ENCODE peak calls at places on chromosomes 11 and 22, in seven cellular contexts. One of them, this sample, is unnamed.

GRCh38 chr11:133515075-133515474 is 17.2 kb downstream of the OPCML start:
- DNase-seq in WTC11: no peak
- DNase-seq in HepG2: no peak
- DNase-seq in HEK293T: no peak
- DNase-seq in HCT116: no peak
- DNase-seq in K562: no peak
- DNase-seq in GM12878: no peak
- DNase-seq in this sample: no peak

GRCh38 chr11:19713221-19714092 is 820 bp downstream of the NAV2 start:
- DNase-seq in GM12878: no peak
- DNase-seq in K562: no peak
- DNase-seq in HepG2: no peak
- DNase-seq in WTC11: peak
- DNase-seq in HEK293T: peak
- DNase-seq in HCT116: no peak
- DNase-seq in this sample: no peak

GRCh38 chr11:120696597-120696996 is 185.0 kb downstream of the GRIK4 start:
- DNase-seq in HepG2: no peak
- DNase-seq in GM12878: no peak
- DNase-seq in HEK293T: no peak
- DNase-seq in HCT116: no peak
- DNase-seq in WTC11: peak
- DNase-seq in K562: peak
- DNase-seq in this sample: no peak

GRCh38 chr11:86463955-86464354 is 89.3 kb downstream of the CCDC81 start:
- DNase-seq in HepG2: no peak
- DNase-seq in GM12878: no peak
- DNase-seq in WTC11: no peak
- DNase-seq in K562: no peak
- DNase-seq in HCT116: no peak
- DNase-seq in HEK293T: no peak
- DNase-seq in this sample: no peak

GRCh38 chr11:71252782-71253730 is 679 bp upstream of the SHANK2 start:
- DNase-seq in HEK293T: peak
- DNase-seq in HCT116: peak
- DNase-seq in GM12878: no peak
- DNase-seq in K562: no peak
- DNase-seq in HepG2: peak
- DNase-seq in WTC11: peak
- DNase-seq in this sample: no peak

GRCh38 chr11:60870276-60870675 is 2.9 kb downstream of the ZP1 start:
- DNase-seq in HCT116: no peak
- DNase-seq in K562: peak
- DNase-seq in GM12878: no peak
- DNase-seq in HEK293T: no peak
- DNase-seq in HepG2: no peak
- DNase-seq in WTC11: no peak
- DNase-seq in this sample: no peak

GRCh38 chr11:74953448-74953847 is 4.4 kb downstream of the SPCS2 start:
- DNase-seq in GM12878: no peak
- DNase-seq in HepG2: no peak
- DNase-seq in WTC11: no peak
- DNase-seq in HEK293T: no peak
- DNase-seq in HCT116: no peak
- DNase-seq in K562: no peak
- DNase-seq in this sample: no peak

GRCh38 chr22:17368727-17369552 is at the start of gene CECR2:
- DNase-seq in K562: peak
- DNase-seq in HCT116: peak
- DNase-seq in WTC11: peak
- DNase-seq in HepG2: no peak
- DNase-seq in GM12878: peak
- DNase-seq in HEK293T: peak
- DNase-seq in this sample: peak

GRCh38 chr11:1410366-1411291 is 20.9 kb downstream of the BRSK2 start:
- DNase-seq in WTC11: no peak
- DNase-seq in GM12878: no peak
- DNase-seq in HepG2: no peak
- DNase-seq in HCT116: no peak
- DNase-seq in K562: no peak
- DNase-seq in HEK293T: no peak
- DNase-seq in this sample: no peak

GRCh38 chr22:48944756-48945620 is 882.7 kb downstream of the BRD1 start:
- DNase-seq in WTC11: no peak
- DNase-seq in HEK293T: no peak
- DNase-seq in HCT116: no peak
- DNase-seq in HepG2: no peak
- DNase-seq in GM12878: no peak
- DNase-seq in K562: no peak
- DNase-seq in this sample: no peak

GRCh38 chr11:96237759-96238158 is 105.2 kb downstream of the MAML2 start:
- DNase-seq in HepG2: peak
- DNase-seq in HEK293T: no peak
- DNase-seq in GM12878: no peak
- DNase-seq in HCT116: no peak
- DNase-seq in K562: no peak
- DNase-seq in WTC11: no peak
- DNase-seq in this sample: no peak

GRCh38 chr11:59728913-59729312 is 15.3 kb upstream of the OR10V1 start:
- DNase-seq in WTC11: no peak
- DNase-seq in K562: no peak
- DNase-seq in GM12878: no peak
- DNase-seq in HCT116: no peak
- DNase-seq in HepG2: no peak
- DNase-seq in HEK293T: no peak
- DNase-seq in this sample: no peak

GRCh38 chr11:120956710-120957500 is 67.0 kb upstream of the TBCEL start:
- DNase-seq in HEK293T: no peak
- DNase-seq in HepG2: no peak
- DNase-seq in GM12878: no peak
- DNase-seq in K562: no peak
- DNase-seq in WTC11: peak
- DNase-seq in HCT116: no peak
- DNase-seq in this sample: no peak

GRCh38 chr11:76805206-76805913 is 22.2 kb downstream of the TSKU start:
- DNase-seq in GM12878: no peak
- DNase-seq in HepG2: no peak
- DNase-seq in WTC11: no peak
- DNase-seq in HCT116: no peak
- DNase-seq in K562: peak
- DNase-seq in HEK293T: no peak
- DNase-seq in this sample: no peak

GRCh38 chr11:2551131-2551530 is 106.3 kb downstream of the KCNQ1 start:
- DNase-seq in HCT116: no peak
- DNase-seq in GM12878: no peak
- DNase-seq in HepG2: no peak
- DNase-seq in HEK293T: no peak
- DNase-seq in K562: no peak
- DNase-seq in WTC11: no peak
- DNase-seq in this sample: no peak

GRCh38 chr11:123233280-123233977 is 38.4 kb upstream of the CLMP start:
- DNase-seq in HCT116: no peak
- DNase-seq in K562: no peak
- DNase-seq in HepG2: no peak
- DNase-seq in GM12878: peak
- DNase-seq in WTC11: no peak
- DNase-seq in HEK293T: no peak
- DNase-seq in this sample: no peak

GRCh38 chr11:33773399-33774355 is 643 bp downstream of the FBXO3 start:
- DNase-seq in K562: peak
- DNase-seq in HCT116: no peak
- DNase-seq in GM12878: no peak
- DNase-seq in WTC11: peak
- DNase-seq in HEK293T: peak
- DNase-seq in HepG2: peak
- DNase-seq in this sample: peak

DNA sequence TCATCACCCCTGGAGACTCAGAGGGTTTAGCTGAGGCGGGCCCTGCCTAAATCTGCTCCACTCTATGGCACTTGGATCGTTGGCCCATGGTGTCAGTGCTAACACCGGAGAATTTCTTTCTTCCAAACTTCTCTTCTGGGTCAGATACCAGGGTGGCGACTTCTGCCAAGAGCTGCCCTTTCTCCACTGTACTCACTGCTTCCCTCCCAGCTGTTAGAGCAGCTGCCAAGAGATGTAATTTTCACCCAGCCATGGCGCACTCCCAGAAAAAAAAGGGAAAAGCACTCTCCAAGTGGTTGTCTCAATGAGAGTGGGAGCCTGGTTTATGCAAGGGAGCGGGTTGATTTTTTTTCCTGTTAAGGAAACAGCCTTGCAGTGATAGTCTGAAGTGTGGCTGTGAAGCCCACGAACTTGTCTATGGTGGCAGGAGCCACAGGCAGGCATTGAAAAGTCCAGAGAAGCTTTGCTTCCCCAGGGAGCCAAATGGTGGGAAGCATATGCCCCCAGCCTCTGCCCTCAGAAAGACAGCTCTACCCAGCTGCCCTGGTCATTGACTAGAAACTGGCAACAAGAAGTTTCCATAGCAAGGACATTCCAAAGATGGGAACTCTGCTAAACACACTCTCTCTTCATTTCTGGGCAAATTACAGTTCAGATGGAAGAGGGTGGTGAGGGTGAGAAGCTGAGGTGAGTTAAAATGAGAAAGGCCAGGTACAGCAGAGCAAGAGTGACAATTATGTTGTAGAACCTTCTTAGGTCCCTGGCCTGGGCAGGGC is 10.7 kb downstream of the PCSK7 start:
- DNase-seq in WTC11: no peak
- DNase-seq in HCT116: no peak
- DNase-seq in HepG2: no peak
- DNase-seq in K562: no peak
- DNase-seq in HEK293T: no peak
- DNase-seq in GM12878: no peak
- DNase-seq in this sample: no peak
- TF ChIP-seq SP1 in WTC11: no peak
- TF ChIP-seq SP1 in HCT116: no peak
- TF ChIP-seq SP1 in HepG2: no peak
- TF ChIP-seq SP1 in K562: no peak
- TF ChIP-seq SP1 in HEK293T: no peak
- TF ChIP-seq SP1 in GM12878: no peak
- TF ChIP-seq SP1 in this sample: no peak

DNA sequence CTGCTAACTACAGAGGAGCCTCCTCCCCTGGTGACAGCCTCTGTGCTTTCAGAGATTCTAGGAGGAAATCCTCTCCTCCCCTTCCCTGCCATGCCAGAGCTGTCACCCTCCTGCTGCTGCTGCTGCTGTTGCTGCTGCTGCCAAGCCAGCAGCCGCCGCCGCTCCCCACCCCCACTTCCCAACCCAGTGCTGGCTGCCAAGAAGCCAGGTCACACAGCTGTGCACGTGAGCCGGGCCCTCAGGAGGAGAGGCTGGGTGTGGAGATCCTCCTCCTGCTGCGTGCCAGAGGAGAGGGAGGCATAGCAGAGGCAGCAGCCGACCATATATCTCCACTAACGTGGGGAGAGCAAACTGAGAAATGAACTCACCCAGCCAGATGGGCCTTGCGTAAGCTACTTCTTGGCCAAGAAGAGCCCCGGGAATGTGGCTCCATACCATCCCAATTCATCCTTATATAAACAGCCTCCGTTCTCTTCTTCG is 12.4 kb downstream of the CRY2 start:
- DNase-seq in HepG2: no peak
- DNase-seq in GM12878: no peak
- DNase-seq in HEK293T: no peak
- DNase-seq in HCT116: no peak
- DNase-seq in K562: no peak
- DNase-seq in WTC11: peak
- DNase-seq in this sample: no peak
- TF ChIP-seq SP1 in HepG2: no peak
- TF ChIP-seq SP1 in GM12878: no peak
- TF ChIP-seq SP1 in HEK293T: no peak
- TF ChIP-seq SP1 in HCT116: no peak
- TF ChIP-seq SP1 in K562: no peak
- TF ChIP-seq SP1 in WTC11: no peak
- TF ChIP-seq SP1 in this sample: no peak

GRCh38 chr22:21031545-21032036 is 770 bp downstream of the SLC7A4 start:
- DNase-seq in K562: no peak
- DNase-seq in GM12878: no peak
- DNase-seq in WTC11: no peak
- DNase-seq in HepG2: no peak
- DNase-seq in HEK293T: no peak
- DNase-seq in HCT116: no peak
- DNase-seq in this sample: no peak

GRCh38 chr22:21030032-21030431 is 2.3 kb downstream of the SLC7A4 start:
- DNase-seq in WTC11: no peak
- DNase-seq in GM12878: no peak
- DNase-seq in K562: no peak
- DNase-seq in HepG2: no peak
- DNase-seq in HEK293T: no peak
- DNase-seq in HCT116: no peak
- DNase-seq in this sample: no peak

GRCh38 chr22:21029486-21030025 is 2.8 kb downstream of the SLC7A4 start:
- DNase-seq in K562: no peak
- DNase-seq in WTC11: no peak
- DNase-seq in HCT116: no peak
- DNase-seq in HepG2: no peak
- DNase-seq in HEK293T: no peak
- DNase-seq in GM12878: no peak
- DNase-seq in this sample: no peak

GRCh38 chr22:21032037-21032842 is at the start of gene SLC7A4:
- DNase-seq in K562: peak
- DNase-seq in HCT116: no peak
- DNase-seq in WTC11: peak
- DNase-seq in HEK293T: no peak
- DNase-seq in HepG2: no peak
- DNase-seq in GM12878: no peak
- DNase-seq in this sample: no peak

GRCh38 chr22:21030621-21031544 is 1.5 kb downstream of the SLC7A4 start:
- DNase-seq in HepG2: no peak
- DNase-seq in HEK293T: no peak
- DNase-seq in K562: no peak
- DNase-seq in WTC11: no peak
- DNase-seq in GM12878: no peak
- DNase-seq in HCT116: no peak
- DNase-seq in this sample: no peak
- TF ChIP-seq SP1 in HepG2: no peak
- TF ChIP-seq SP1 in HEK293T: no peak
- TF ChIP-seq SP1 in K562: no peak
- TF ChIP-seq SP1 in WTC11: no peak
- TF ChIP-seq SP1 in GM12878: no peak
- TF ChIP-seq SP1 in HCT116: no peak
- TF ChIP-seq SP1 in this sample: no peak

DNA sequence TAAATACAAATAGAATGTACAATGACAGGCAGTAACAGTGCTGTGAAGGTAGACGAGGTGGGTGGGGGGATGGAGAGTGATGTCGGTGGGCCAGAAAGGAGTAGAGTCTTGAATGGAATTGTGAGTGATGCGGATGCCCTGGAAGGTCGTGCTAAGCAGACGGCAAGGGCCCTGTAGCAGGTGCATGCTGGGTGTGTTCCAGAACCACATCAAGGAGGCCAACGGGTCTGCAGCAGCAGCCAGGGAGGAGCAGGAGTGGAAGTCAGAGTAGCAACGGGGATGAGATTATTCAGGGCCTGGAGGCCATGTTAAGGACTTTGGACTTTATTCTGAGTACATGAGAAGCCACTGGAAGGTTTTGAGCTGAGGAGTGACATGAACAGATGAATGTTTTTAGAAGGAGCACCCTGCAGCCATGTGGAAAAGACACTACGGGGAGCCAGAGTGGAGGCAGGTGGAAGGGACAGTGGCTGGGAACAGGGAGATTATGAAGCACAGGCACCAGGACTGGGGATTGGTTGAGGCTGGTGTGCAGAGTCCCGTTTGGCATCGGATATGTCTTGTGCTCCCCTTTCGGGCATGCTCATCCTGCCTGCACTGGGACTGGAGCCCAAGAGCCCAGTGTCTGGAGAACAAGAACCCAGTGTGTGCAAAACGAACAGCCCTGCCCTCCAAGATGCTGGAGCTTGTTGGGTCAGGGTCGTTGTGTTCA is 74.1 kb downstream of the COMMD9 start:
- DNase-seq in K562: no peak
- DNase-seq in HepG2: no peak
- DNase-seq in HEK293T: no peak
- DNase-seq in GM12878: no peak
- DNase-seq in WTC11: no peak
- DNase-seq in HCT116: no peak
- DNase-seq in this sample: no peak
- TF ChIP-seq SP1 in K562: no peak
- TF ChIP-seq SP1 in HepG2: no peak
- TF ChIP-seq SP1 in HEK293T: no peak
- TF ChIP-seq SP1 in GM12878: no peak
- TF ChIP-seq SP1 in WTC11: no peak
- TF ChIP-seq SP1 in HCT116: no peak
- TF ChIP-seq SP1 in this sample: no peak